ENCODE peak calls at places on chromosomes 11 and 22, in seven cellular contexts. One of them, this sample, is unnamed.

GRCh38 chr11:34198523-34198922 is 93.1 kb downstream of the NAT10 start:
- DNase-seq in astrocyte: no peak
- DNase-seq in mammary epithelial cell: no peak
- DNase-seq in dorsolateral prefrontal cortex: no peak
- DNase-seq in glutamatergic neuron: no peak
- DNase-seq in suprapubic skin: no peak
- DNase-seq in NB4: peak
- DNase-seq in this sample: no peak

GRCh38 chr11:125394306-125394705 is 101.8 kb downstream of the FEZ1 start:
- DNase-seq in astrocyte: no peak
- DNase-seq in mammary epithelial cell: no peak
- DNase-seq in dorsolateral prefrontal cortex: no peak
- DNase-seq in glutamatergic neuron: no peak
- DNase-seq in suprapubic skin: no peak
- DNase-seq in NB4: no peak
- DNase-seq in this sample: no peak

GRCh38 chr22:39364646-39365405 is 15.0 kb downstream of the SYNGR1 start:
- DNase-seq in astrocyte: no peak
- DNase-seq in mammary epithelial cell: no peak
- DNase-seq in dorsolateral prefrontal cortex: no peak
- DNase-seq in glutamatergic neuron: no peak
- DNase-seq in suprapubic skin: no peak
- DNase-seq in NB4: no peak
- DNase-seq in this sample: no peak

GRCh38 chr11:75428301-75428724 is 4.7 kb downstream of the KLHL35 start:
- DNase-seq in astrocyte: peak
- DNase-seq in mammary epithelial cell: no peak
- DNase-seq in dorsolateral prefrontal cortex: peak
- DNase-seq in glutamatergic neuron: no peak
- DNase-seq in suprapubic skin: peak
- DNase-seq in NB4: peak
- DNase-seq in this sample: peak

GRCh38 chr11:76807206-76807875 is 24.2 kb downstream of the TSKU start:
- DNase-seq in astrocyte: peak
- DNase-seq in mammary epithelial cell: peak
- DNase-seq in dorsolateral prefrontal cortex: peak
- DNase-seq in glutamatergic neuron: peak
- DNase-seq in suprapubic skin: peak
- DNase-seq in NB4: peak
- DNase-seq in this sample: peak

GRCh38 chr22:36912694-36913430 is 566 bp upstream of the CSF2RB start:
- DNase-seq in astrocyte: no peak
- DNase-seq in mammary epithelial cell: no peak
- DNase-seq in dorsolateral prefrontal cortex: no peak
- DNase-seq in glutamatergic neuron: no peak
- DNase-seq in suprapubic skin: no peak
- DNase-seq in NB4: no peak
- DNase-seq in this sample: no peak

GRCh38 chr22:45612940-45613339 is 58.7 kb upstream of the ATXN10 start:
- DNase-seq in astrocyte: peak
- DNase-seq in mammary epithelial cell: no peak
- DNase-seq in dorsolateral prefrontal cortex: no peak
- DNase-seq in glutamatergic neuron: peak
- DNase-seq in suprapubic skin: no peak
- DNase-seq in NB4: no peak
- DNase-seq in this sample: no peak

GRCh38 chr22:26584010-26584409 is 5.9 kb downstream of the TPST2 start:
- DNase-seq in astrocyte: no peak
- DNase-seq in mammary epithelial cell: no peak
- DNase-seq in dorsolateral prefrontal cortex: no peak
- DNase-seq in glutamatergic neuron: no peak
- DNase-seq in suprapubic skin: no peak
- DNase-seq in NB4: no peak
- DNase-seq in this sample: no peak

GRCh38 chr22:31185056-31185455 is 25.1 kb downstream of the RNF185 start:
- DNase-seq in astrocyte: no peak
- DNase-seq in mammary epithelial cell: no peak
- DNase-seq in dorsolateral prefrontal cortex: no peak
- DNase-seq in glutamatergic neuron: no peak
- DNase-seq in suprapubic skin: no peak
- DNase-seq in NB4: no peak
- DNase-seq in this sample: no peak

GRCh38 chr11:95788921-95789505 is 569 bp downstream of the FAM76B start:
- DNase-seq in astrocyte: peak
- DNase-seq in mammary epithelial cell: peak
- DNase-seq in dorsolateral prefrontal cortex: peak
- DNase-seq in glutamatergic neuron: peak
- DNase-seq in suprapubic skin: no peak
- DNase-seq in NB4: peak
- DNase-seq in this sample: peak

GRCh38 chr11:101553891-101554292 is 29.9 kb downstream of the TRPC6 start:
- DNase-seq in astrocyte: no peak
- DNase-seq in mammary epithelial cell: no peak
- DNase-seq in dorsolateral prefrontal cortex: no peak
- DNase-seq in glutamatergic neuron: no peak
- DNase-seq in suprapubic skin: no peak
- DNase-seq in NB4: no peak
- DNase-seq in this sample: peak

GRCh38 chr11:93169950-93170561 is 27.7 kb downstream of the SLC36A4 start:
- DNase-seq in astrocyte: peak
- DNase-seq in mammary epithelial cell: peak
- DNase-seq in dorsolateral prefrontal cortex: no peak
- DNase-seq in glutamatergic neuron: no peak
- DNase-seq in suprapubic skin: no peak
- DNase-seq in NB4: peak
- DNase-seq in this sample: peak

GRCh38 chr11:8039530-8040260 is 41.3 kb upstream of the TUB start:
- DNase-seq in astrocyte: no peak
- DNase-seq in mammary epithelial cell: no peak
- DNase-seq in dorsolateral prefrontal cortex: no peak
- DNase-seq in glutamatergic neuron: no peak
- DNase-seq in suprapubic skin: peak
- DNase-seq in NB4: no peak
- DNase-seq in this sample: no peak

GRCh38 chr11:8041576-8041975 is 39.4 kb upstream of the TUB start:
- DNase-seq in astrocyte: no peak
- DNase-seq in mammary epithelial cell: no peak
- DNase-seq in dorsolateral prefrontal cortex: no peak
- DNase-seq in glutamatergic neuron: no peak
- DNase-seq in suprapubic skin: peak
- DNase-seq in NB4: no peak
- DNase-seq in this sample: no peak

GRCh38 chr11:8038811-8039529 is 42.0 kb upstream of the TUB start:
- DNase-seq in astrocyte: no peak
- DNase-seq in mammary epithelial cell: no peak
- DNase-seq in dorsolateral prefrontal cortex: no peak
- DNase-seq in glutamatergic neuron: no peak
- DNase-seq in suprapubic skin: peak
- DNase-seq in NB4: no peak
- DNase-seq in this sample: no peak

GRCh38 chr11:8040921-8041285 is 40.1 kb upstream of the TUB start:
- DNase-seq in astrocyte: no peak
- DNase-seq in mammary epithelial cell: no peak
- DNase-seq in dorsolateral prefrontal cortex: no peak
- DNase-seq in glutamatergic neuron: no peak
- DNase-seq in suprapubic skin: no peak
- DNase-seq in NB4: no peak
- DNase-seq in this sample: no peak

DNA sequence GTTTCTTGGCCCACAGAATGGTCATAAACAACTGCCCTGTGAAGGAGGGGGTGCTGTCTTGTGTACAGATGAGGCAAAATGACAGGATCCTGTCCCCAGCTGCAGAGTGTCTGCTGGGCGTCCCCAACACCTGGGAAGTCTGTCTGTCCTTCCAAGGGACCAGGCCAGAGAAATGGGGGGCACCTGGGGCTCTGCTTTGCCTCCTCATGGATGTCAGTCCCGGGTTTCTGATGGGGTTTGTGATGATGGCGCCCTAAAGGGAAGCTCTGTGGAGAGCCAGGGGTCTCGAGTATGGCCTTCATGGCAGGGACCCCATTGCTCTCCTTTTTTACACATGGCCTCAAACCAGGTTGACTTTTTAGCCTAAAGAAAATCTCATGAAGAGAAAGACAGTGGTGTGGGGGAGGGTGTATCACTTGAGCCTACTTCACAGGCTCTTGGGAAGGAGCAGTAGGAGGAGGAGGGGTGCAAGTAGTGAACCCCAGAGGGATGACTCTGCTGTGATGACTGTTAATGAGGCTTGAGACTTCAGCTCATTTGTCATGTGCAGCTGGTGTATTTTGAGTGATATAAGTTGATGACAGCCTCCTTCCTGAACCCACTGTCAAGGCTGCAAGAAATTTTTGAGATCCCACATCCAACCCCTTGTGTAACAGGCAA is 40.6 kb upstream of the TUB start:
- DNase-seq in astrocyte: no peak
- DNase-seq in mammary epithelial cell: no peak
- DNase-seq in dorsolateral prefrontal cortex: no peak
- DNase-seq in glutamatergic neuron: no peak
- DNase-seq in suprapubic skin: peak
- DNase-seq in NB4: no peak
- DNase-seq in this sample: no peak
- TF ChIP-seq CTCF in astrocyte: no peak
- TF ChIP-seq CTCF in mammary epithelial cell: no peak
- TF ChIP-seq CTCF in dorsolateral prefrontal cortex: no peak
- TF ChIP-seq CTCF in glutamatergic neuron: no peak
- TF ChIP-seq CTCF in suprapubic skin: no peak
- TF ChIP-seq CTCF in NB4: no peak
- TF ChIP-seq CTCF in this sample: no peak

GRCh38 chr11:59204736-59205135 is 8.0 kb downstream of the MPEG1 start:
- DNase-seq in astrocyte: no peak
- DNase-seq in mammary epithelial cell: no peak
- DNase-seq in dorsolateral prefrontal cortex: no peak
- DNase-seq in glutamatergic neuron: no peak
- DNase-seq in suprapubic skin: no peak
- DNase-seq in NB4: no peak
- DNase-seq in this sample: no peak

GRCh38 chr11:59207988-59208432 is 4.7 kb downstream of the MPEG1 start:
- DNase-seq in astrocyte: peak
- DNase-seq in mammary epithelial cell: peak
- DNase-seq in dorsolateral prefrontal cortex: peak
- DNase-seq in glutamatergic neuron: peak
- DNase-seq in suprapubic skin: no peak
- DNase-seq in NB4: peak
- DNase-seq in this sample: peak

GRCh38 chr11:59208956-59209355 is 3.8 kb downstream of the MPEG1 start:
- DNase-seq in astrocyte: peak
- DNase-seq in mammary epithelial cell: peak
- DNase-seq in dorsolateral prefrontal cortex: no peak
- DNase-seq in glutamatergic neuron: no peak
- DNase-seq in suprapubic skin: no peak
- DNase-seq in NB4: no peak
- DNase-seq in this sample: no peak

GRCh38 chr11:59205664-59206063 is 7.1 kb downstream of the MPEG1 start:
- DNase-seq in astrocyte: no peak
- DNase-seq in mammary epithelial cell: no peak
- DNase-seq in dorsolateral prefrontal cortex: no peak
- DNase-seq in glutamatergic neuron: no peak
- DNase-seq in suprapubic skin: no peak
- DNase-seq in NB4: no peak
- DNase-seq in this sample: no peak

GRCh38 chr11:59206635-59207034 is 6.1 kb downstream of the MPEG1 start:
- DNase-seq in astrocyte: no peak
- DNase-seq in mammary epithelial cell: peak
- DNase-seq in dorsolateral prefrontal cortex: peak
- DNase-seq in glutamatergic neuron: peak
- DNase-seq in suprapubic skin: no peak
- DNase-seq in NB4: peak
- DNase-seq in this sample: peak
- TF ChIP-seq CTCF in astrocyte: peak
- TF ChIP-seq CTCF in mammary epithelial cell: peak
- TF ChIP-seq CTCF in dorsolateral prefrontal cortex: peak
- TF ChIP-seq CTCF in glutamatergic neuron: peak
- TF ChIP-seq CTCF in suprapubic skin: peak
- TF ChIP-seq CTCF in NB4: peak
- TF ChIP-seq CTCF in this sample: peak

GRCh38 chr11:67697846-67698245 is 23.4 kb upstream of the ALDH3B2 start:
- DNase-seq in astrocyte: no peak
- DNase-seq in mammary epithelial cell: no peak
- DNase-seq in dorsolateral prefrontal cortex: no peak
- DNase-seq in glutamatergic neuron: no peak
- DNase-seq in suprapubic skin: no peak
- DNase-seq in NB4: no peak
- DNase-seq in this sample: no peak

GRCh38 chr11:67696998-67697397 is 22.6 kb upstream of the ALDH3B2 start:
- DNase-seq in astrocyte: no peak
- DNase-seq in mammary epithelial cell: no peak
- DNase-seq in dorsolateral prefrontal cortex: no peak
- DNase-seq in glutamatergic neuron: no peak
- DNase-seq in suprapubic skin: no peak
- DNase-seq in NB4: no peak
- DNase-seq in this sample: no peak

GRCh38 chr11:67700141-67700540 is 25.7 kb upstream of the ALDH3B2 start:
- DNase-seq in astrocyte: no peak
- DNase-seq in mammary epithelial cell: no peak
- DNase-seq in dorsolateral prefrontal cortex: no peak
- DNase-seq in glutamatergic neuron: no peak
- DNase-seq in suprapubic skin: no peak
- DNase-seq in NB4: no peak
- DNase-seq in this sample: no peak

GRCh38 chr11:67699521-67699920 is 25.1 kb upstream of the ALDH3B2 start:
- DNase-seq in astrocyte: peak
- DNase-seq in mammary epithelial cell: peak
- DNase-seq in dorsolateral prefrontal cortex: no peak
- DNase-seq in glutamatergic neuron: no peak
- DNase-seq in suprapubic skin: no peak
- DNase-seq in NB4: no peak
- DNase-seq in this sample: no peak

GRCh38 chr11:67698247-67698646 is 23.8 kb upstream of the ALDH3B2 start:
- DNase-seq in astrocyte: no peak
- DNase-seq in mammary epithelial cell: no peak
- DNase-seq in dorsolateral prefrontal cortex: no peak
- DNase-seq in glutamatergic neuron: no peak
- DNase-seq in suprapubic skin: no peak
- DNase-seq in NB4: peak
- DNase-seq in this sample: no peak
- TF ChIP-seq CTCF in astrocyte: no peak
- TF ChIP-seq CTCF in mammary epithelial cell: no peak
- TF ChIP-seq CTCF in dorsolateral prefrontal cortex: no peak
- TF ChIP-seq CTCF in glutamatergic neuron: no peak
- TF ChIP-seq CTCF in suprapubic skin: no peak
- TF ChIP-seq CTCF in NB4: peak
- TF ChIP-seq CTCF in this sample: no peak

GRCh38 chr11:69819541-69820070 is 390 bp upstream of the FGF3 start:
- DNase-seq in astrocyte: no peak
- DNase-seq in mammary epithelial cell: no peak
- DNase-seq in dorsolateral prefrontal cortex: no peak
- DNase-seq in glutamatergic neuron: no peak
- DNase-seq in suprapubic skin: no peak
- DNase-seq in NB4: no peak
- DNase-seq in this sample: peak
- TF ChIP-seq CTCF in astrocyte: no peak
- TF ChIP-seq CTCF in mammary epithelial cell: no peak
- TF ChIP-seq CTCF in dorsolateral prefrontal cortex: no peak
- TF ChIP-seq CTCF in glutamatergic neuron: no peak
- TF ChIP-seq CTCF in suprapubic skin: no peak
- TF ChIP-seq CTCF in NB4: no peak
- TF ChIP-seq CTCF in this sample: no peak

GRCh38 chr11:68872216-68873003 is 30.7 kb upstream of the CPT1A start:
- DNase-seq in astrocyte: peak
- DNase-seq in mammary epithelial cell: no peak
- DNase-seq in dorsolateral prefrontal cortex: no peak
- DNase-seq in glutamatergic neuron: no peak
- DNase-seq in suprapubic skin: no peak
- DNase-seq in NB4: no peak
- DNase-seq in this sample: peak
- TF ChIP-seq CTCF in astrocyte: no peak
- TF ChIP-seq CTCF in mammary epithelial cell: no peak
- TF ChIP-seq CTCF in dorsolateral prefrontal cortex: no peak
- TF ChIP-seq CTCF in glutamatergic neuron: no peak
- TF ChIP-seq CTCF in suprapubic skin: no peak
- TF ChIP-seq CTCF in NB4: no peak
- TF ChIP-seq CTCF in this sample: no peak

GRCh38 chr11:14520086-14520901 is at the start of gene PSMA1:
- DNase-seq in astrocyte: peak
- DNase-seq in mammary epithelial cell: peak
- DNase-seq in dorsolateral prefrontal cortex: peak
- DNase-seq in glutamatergic neuron: peak
- DNase-seq in suprapubic skin: peak
- DNase-seq in NB4: peak
- DNase-seq in this sample: peak
- TF ChIP-seq CTCF in astrocyte: no peak
- TF ChIP-seq CTCF in mammary epithelial cell: peak
- TF ChIP-seq CTCF in dorsolateral prefrontal cortex: peak
- TF ChIP-seq CTCF in glutamatergic neuron: peak
- TF ChIP-seq CTCF in suprapubic skin: peak
- TF ChIP-seq CTCF in NB4: no peak
- TF ChIP-seq CTCF in this sample: no peak